ENCODE peak calls at places on chromosome 10, in seven cellular contexts. One of them, this sample, is unnamed.
A peak's percentile ranks its signal among the peaks of the same experiment; 100 is the strongest.

GRCh38 chr10:100020161-100020882 is 10.6 kb upstream of the DNMBP start:
- DNase-seq in cerebellar cortex: no peak
- DNase-seq in stimulated activated CD4-positive, alpha-beta T cell treated with anti-CD3 and anti-CD28 coated beads, Interleukin-1b, Interleukin-23, amount 100 ng/mL, for 1 hour: no peak
- DNase-seq in HEK293T: no peak
- DNase-seq in naive thymus-derived CD8-positive, alpha-beta T cell: no peak
- DNase-seq in NCI-H446 treated with DMSO at 0.1 percent for 48 hours: no peak
- DNase-seq in glutamatergic neuron: no peak
- DNase-seq in this sample: no peak

GRCh38 chr10:132437511-132437910 is 40.5 kb downstream of the PWWP2B start:
- DNase-seq in stimulated activated CD4-positive, alpha-beta T cell treated with anti-CD3 and anti-CD28 coated beads, Interleukin-1b, Interleukin-23, amount 100 ng/mL, for 1 hour: no peak
- DNase-seq in glutamatergic neuron: no peak
- DNase-seq in cerebellar cortex: no peak
- DNase-seq in NCI-H446 treated with DMSO at 0.1 percent for 48 hours: no peak
- DNase-seq in HEK293T: no peak
- DNase-seq in naive thymus-derived CD8-positive, alpha-beta T cell: no peak
- DNase-seq in this sample: no peak

GRCh38 chr10:124697443-124697836 is 46.7 kb downstream of the FAM53B start:
- DNase-seq in naive thymus-derived CD8-positive, alpha-beta T cell: no peak
- DNase-seq in glutamatergic neuron: no peak
- DNase-seq in stimulated activated CD4-positive, alpha-beta T cell treated with anti-CD3 and anti-CD28 coated beads, Interleukin-1b, Interleukin-23, amount 100 ng/mL, for 1 hour: no peak
- DNase-seq in cerebellar cortex: no peak
- DNase-seq in HEK293T: no peak
- DNase-seq in NCI-H446 treated with DMSO at 0.1 percent for 48 hours: no peak
- DNase-seq in this sample: no peak

GRCh38 chr10:103572597-103573321 is 79.3 kb downstream of the NEURL1 start:
- DNase-seq in naive thymus-derived CD8-positive, alpha-beta T cell: no peak
- DNase-seq in HEK293T: no peak
- DNase-seq in NCI-H446 treated with DMSO at 0.1 percent for 48 hours: no peak
- DNase-seq in glutamatergic neuron: no peak
- DNase-seq in cerebellar cortex: no peak
- DNase-seq in stimulated activated CD4-positive, alpha-beta T cell treated with anti-CD3 and anti-CD28 coated beads, Interleukin-1b, Interleukin-23, amount 100 ng/mL, for 1 hour: no peak
- DNase-seq in this sample: no peak

GRCh38 chr10:74589226-74589673 is 237.2 kb upstream of the KAT6B start:
- DNase-seq in glutamatergic neuron: peak; percentile 78
- DNase-seq in stimulated activated CD4-positive, alpha-beta T cell treated with anti-CD3 and anti-CD28 coated beads, Interleukin-1b, Interleukin-23, amount 100 ng/mL, for 1 hour: peak; percentile 74
- DNase-seq in cerebellar cortex: peak; percentile 63
- DNase-seq in NCI-H446 treated with DMSO at 0.1 percent for 48 hours: peak; percentile 97
- DNase-seq in HEK293T: peak; percentile 77
- DNase-seq in naive thymus-derived CD8-positive, alpha-beta T cell: peak; percentile 88
- DNase-seq in this sample: peak; percentile 76

GRCh38 chr10:3159160-3159559 is 13.4 kb downstream of the PITRM1 start:
- DNase-seq in HEK293T: no peak
- DNase-seq in NCI-H446 treated with DMSO at 0.1 percent for 48 hours: no peak
- DNase-seq in stimulated activated CD4-positive, alpha-beta T cell treated with anti-CD3 and anti-CD28 coated beads, Interleukin-1b, Interleukin-23, amount 100 ng/mL, for 1 hour: no peak
- DNase-seq in glutamatergic neuron: no peak
- DNase-seq in cerebellar cortex: no peak
- DNase-seq in naive thymus-derived CD8-positive, alpha-beta T cell: no peak
- DNase-seq in this sample: no peak

GRCh38 chr10:22252801-22253577 is 35.2 kb upstream of the EBLN1 start:
- DNase-seq in stimulated activated CD4-positive, alpha-beta T cell treated with anti-CD3 and anti-CD28 coated beads, Interleukin-1b, Interleukin-23, amount 100 ng/mL, for 1 hour: no peak
- DNase-seq in glutamatergic neuron: peak; percentile 24
- DNase-seq in naive thymus-derived CD8-positive, alpha-beta T cell: no peak
- DNase-seq in HEK293T: no peak
- DNase-seq in NCI-H446 treated with DMSO at 0.1 percent for 48 hours: no peak
- DNase-seq in cerebellar cortex: peak; percentile 22
- DNase-seq in this sample: peak; percentile 46

GRCh38 chr10:77533887-77534278 is 103.7 kb downstream of the KCNMA1 start:
- DNase-seq in stimulated activated CD4-positive, alpha-beta T cell treated with anti-CD3 and anti-CD28 coated beads, Interleukin-1b, Interleukin-23, amount 100 ng/mL, for 1 hour: no peak
- DNase-seq in NCI-H446 treated with DMSO at 0.1 percent for 48 hours: peak; percentile 58
- DNase-seq in HEK293T: no peak
- DNase-seq in naive thymus-derived CD8-positive, alpha-beta T cell: no peak
- DNase-seq in cerebellar cortex: no peak
- DNase-seq in glutamatergic neuron: no peak
- DNase-seq in this sample: no peak

GRCh38 chr10:12909836-12910185 is 91.7 kb downstream of the CCDC3 start:
- DNase-seq in glutamatergic neuron: no peak
- DNase-seq in NCI-H446 treated with DMSO at 0.1 percent for 48 hours: no peak
- DNase-seq in stimulated activated CD4-positive, alpha-beta T cell treated with anti-CD3 and anti-CD28 coated beads, Interleukin-1b, Interleukin-23, amount 100 ng/mL, for 1 hour: no peak
- DNase-seq in cerebellar cortex: no peak
- DNase-seq in naive thymus-derived CD8-positive, alpha-beta T cell: no peak
- DNase-seq in HEK293T: no peak
- DNase-seq in this sample: no peak

GRCh38 chr10:28879875-28880381 is 202.6 kb downstream of the BAMBI start:
- DNase-seq in HEK293T: no peak
- DNase-seq in cerebellar cortex: no peak
- DNase-seq in glutamatergic neuron: no peak
- DNase-seq in NCI-H446 treated with DMSO at 0.1 percent for 48 hours: no peak
- DNase-seq in naive thymus-derived CD8-positive, alpha-beta T cell: no peak
- DNase-seq in stimulated activated CD4-positive, alpha-beta T cell treated with anti-CD3 and anti-CD28 coated beads, Interleukin-1b, Interleukin-23, amount 100 ng/mL, for 1 hour: no peak
- DNase-seq in this sample: no peak

GRCh38 chr10:48400850-48401220 is 94.4 kb downstream of the MAPK8 start:
- DNase-seq in naive thymus-derived CD8-positive, alpha-beta T cell: no peak
- DNase-seq in NCI-H446 treated with DMSO at 0.1 percent for 48 hours: no peak
- DNase-seq in HEK293T: no peak
- DNase-seq in glutamatergic neuron: no peak
- DNase-seq in cerebellar cortex: peak; percentile 16
- DNase-seq in stimulated activated CD4-positive, alpha-beta T cell treated with anti-CD3 and anti-CD28 coated beads, Interleukin-1b, Interleukin-23, amount 100 ng/mL, for 1 hour: no peak
- DNase-seq in this sample: no peak

GRCh38 chr10:128150045-128150493 is 23.8 kb upstream of the MKI67 start:
- DNase-seq in cerebellar cortex: peak; percentile 22
- DNase-seq in stimulated activated CD4-positive, alpha-beta T cell treated with anti-CD3 and anti-CD28 coated beads, Interleukin-1b, Interleukin-23, amount 100 ng/mL, for 1 hour: peak; percentile 44
- DNase-seq in naive thymus-derived CD8-positive, alpha-beta T cell: peak; percentile 80
- DNase-seq in HEK293T: peak; percentile 94
- DNase-seq in NCI-H446 treated with DMSO at 0.1 percent for 48 hours: no peak
- DNase-seq in glutamatergic neuron: peak; percentile 86
- DNase-seq in this sample: peak; percentile 60

GRCh38 chr10:78621183-78621789 is 447.5 kb upstream of the ZMIZ1 start:
- DNase-seq in naive thymus-derived CD8-positive, alpha-beta T cell: no peak
- DNase-seq in NCI-H446 treated with DMSO at 0.1 percent for 48 hours: no peak
- DNase-seq in cerebellar cortex: no peak
- DNase-seq in stimulated activated CD4-positive, alpha-beta T cell treated with anti-CD3 and anti-CD28 coated beads, Interleukin-1b, Interleukin-23, amount 100 ng/mL, for 1 hour: no peak
- DNase-seq in HEK293T: no peak
- DNase-seq in glutamatergic neuron: no peak
- DNase-seq in this sample: no peak

GRCh38 chr10:68332259-68333057 is at the start of gene PBLD:
- DNase-seq in HEK293T: peak; percentile 68
- DNase-seq in stimulated activated CD4-positive, alpha-beta T cell treated with anti-CD3 and anti-CD28 coated beads, Interleukin-1b, Interleukin-23, amount 100 ng/mL, for 1 hour: no peak
- DNase-seq in cerebellar cortex: peak; percentile 76
- DNase-seq in NCI-H446 treated with DMSO at 0.1 percent for 48 hours: peak; percentile 47
- DNase-seq in glutamatergic neuron: peak; percentile 83
- DNase-seq in naive thymus-derived CD8-positive, alpha-beta T cell: peak; percentile 57
- DNase-seq in this sample: peak; percentile 50

GRCh38 chr10:89685932-89686331 is 15.5 kb upstream of the KIF20B start:
- DNase-seq in HEK293T: no peak
- DNase-seq in stimulated activated CD4-positive, alpha-beta T cell treated with anti-CD3 and anti-CD28 coated beads, Interleukin-1b, Interleukin-23, amount 100 ng/mL, for 1 hour: no peak
- DNase-seq in NCI-H446 treated with DMSO at 0.1 percent for 48 hours: no peak
- DNase-seq in naive thymus-derived CD8-positive, alpha-beta T cell: no peak
- DNase-seq in glutamatergic neuron: no peak
- DNase-seq in cerebellar cortex: no peak
- DNase-seq in this sample: no peak

GRCh38 chr10:48199580-48200377 is 74.7 kb downstream of the FRMPD2 start:
- DNase-seq in glutamatergic neuron: no peak
- DNase-seq in stimulated activated CD4-positive, alpha-beta T cell treated with anti-CD3 and anti-CD28 coated beads, Interleukin-1b, Interleukin-23, amount 100 ng/mL, for 1 hour: no peak
- DNase-seq in HEK293T: no peak
- DNase-seq in cerebellar cortex: no peak
- DNase-seq in naive thymus-derived CD8-positive, alpha-beta T cell: no peak
- DNase-seq in NCI-H446 treated with DMSO at 0.1 percent for 48 hours: no peak
- DNase-seq in this sample: no peak

GRCh38 chr10:91350651-91351081 is 59.5 kb upstream of the HECTD2 start:
- DNase-seq in cerebellar cortex: no peak
- DNase-seq in glutamatergic neuron: no peak
- DNase-seq in stimulated activated CD4-positive, alpha-beta T cell treated with anti-CD3 and anti-CD28 coated beads, Interleukin-1b, Interleukin-23, amount 100 ng/mL, for 1 hour: no peak
- DNase-seq in NCI-H446 treated with DMSO at 0.1 percent for 48 hours: no peak
- DNase-seq in HEK293T: no peak
- DNase-seq in naive thymus-derived CD8-positive, alpha-beta T cell: no peak
- DNase-seq in this sample: no peak

GRCh38 chr10:73017955-73018480 is 63.4 kb upstream of the PLA2G12B start:
- DNase-seq in HEK293T: no peak
- DNase-seq in cerebellar cortex: no peak
- DNase-seq in NCI-H446 treated with DMSO at 0.1 percent for 48 hours: no peak
- DNase-seq in glutamatergic neuron: no peak
- DNase-seq in naive thymus-derived CD8-positive, alpha-beta T cell: no peak
- DNase-seq in stimulated activated CD4-positive, alpha-beta T cell treated with anti-CD3 and anti-CD28 coated beads, Interleukin-1b, Interleukin-23, amount 100 ng/mL, for 1 hour: no peak
- DNase-seq in this sample: no peak

GRCh38 chr10:48272682-48273081 is 1.8 kb downstream of the FRMPD2 start:
- DNase-seq in naive thymus-derived CD8-positive, alpha-beta T cell: no peak
- DNase-seq in cerebellar cortex: no peak
- DNase-seq in stimulated activated CD4-positive, alpha-beta T cell treated with anti-CD3 and anti-CD28 coated beads, Interleukin-1b, Interleukin-23, amount 100 ng/mL, for 1 hour: no peak
- DNase-seq in HEK293T: no peak
- DNase-seq in NCI-H446 treated with DMSO at 0.1 percent for 48 hours: no peak
- DNase-seq in glutamatergic neuron: no peak
- DNase-seq in this sample: no peak

GRCh38 chr10:132158122-132158741 is 28.5 kb upstream of the DPYSL4 start:
- DNase-seq in cerebellar cortex: no peak
- DNase-seq in naive thymus-derived CD8-positive, alpha-beta T cell: peak; percentile 29
- DNase-seq in NCI-H446 treated with DMSO at 0.1 percent for 48 hours: no peak
- DNase-seq in glutamatergic neuron: no peak
- DNase-seq in stimulated activated CD4-positive, alpha-beta T cell treated with anti-CD3 and anti-CD28 coated beads, Interleukin-1b, Interleukin-23, amount 100 ng/mL, for 1 hour: no peak
- DNase-seq in HEK293T: peak; percentile 62
- DNase-seq in this sample: no peak

GRCh38 chr10:101889256-101890210 is 45.9 kb upstream of the KCNIP2 start:
- DNase-seq in glutamatergic neuron: peak; percentile 91
- DNase-seq in stimulated activated CD4-positive, alpha-beta T cell treated with anti-CD3 and anti-CD28 coated beads, Interleukin-1b, Interleukin-23, amount 100 ng/mL, for 1 hour: peak; percentile 15
- DNase-seq in HEK293T: peak; percentile 81
- DNase-seq in naive thymus-derived CD8-positive, alpha-beta T cell: peak; percentile 51
- DNase-seq in NCI-H446 treated with DMSO at 0.1 percent for 48 hours: no peak
- DNase-seq in cerebellar cortex: peak; percentile 84
- DNase-seq in this sample: peak; percentile 64

GRCh38 chr10:21432266-21432665 is 93.2 kb downstream of the SKIDA1 start:
- DNase-seq in HEK293T: no peak
- DNase-seq in cerebellar cortex: no peak
- DNase-seq in NCI-H446 treated with DMSO at 0.1 percent for 48 hours: no peak
- DNase-seq in stimulated activated CD4-positive, alpha-beta T cell treated with anti-CD3 and anti-CD28 coated beads, Interleukin-1b, Interleukin-23, amount 100 ng/mL, for 1 hour: no peak
- DNase-seq in naive thymus-derived CD8-positive, alpha-beta T cell: no peak
- DNase-seq in glutamatergic neuron: no peak
- DNase-seq in this sample: no peak

GRCh38 chr10:122010405-122011050 is 21.6 kb downstream of the TACC2 start:
- DNase-seq in stimulated activated CD4-positive, alpha-beta T cell treated with anti-CD3 and anti-CD28 coated beads, Interleukin-1b, Interleukin-23, amount 100 ng/mL, for 1 hour: no peak
- DNase-seq in HEK293T: no peak
- DNase-seq in cerebellar cortex: no peak
- DNase-seq in glutamatergic neuron: no peak
- DNase-seq in naive thymus-derived CD8-positive, alpha-beta T cell: no peak
- DNase-seq in NCI-H446 treated with DMSO at 0.1 percent for 48 hours: no peak
- DNase-seq in this sample: no peak

GRCh38 chr10:118047363-118047719 is 600 bp upstream of the RAB11FIP2 start:
- DNase-seq in naive thymus-derived CD8-positive, alpha-beta T cell: no peak
- DNase-seq in stimulated activated CD4-positive, alpha-beta T cell treated with anti-CD3 and anti-CD28 coated beads, Interleukin-1b, Interleukin-23, amount 100 ng/mL, for 1 hour: no peak
- DNase-seq in glutamatergic neuron: no peak
- DNase-seq in HEK293T: peak; percentile 32
- DNase-seq in cerebellar cortex: peak; percentile 13
- DNase-seq in NCI-H446 treated with DMSO at 0.1 percent for 48 hours: no peak
- DNase-seq in this sample: no peak

GRCh38 chr10:100730739-100731602 is 14.4 kb upstream of the PAX2 start:
- DNase-seq in NCI-H446 treated with DMSO at 0.1 percent for 48 hours: no peak
- DNase-seq in naive thymus-derived CD8-positive, alpha-beta T cell: no peak
- DNase-seq in cerebellar cortex: no peak
- DNase-seq in HEK293T: no peak
- DNase-seq in glutamatergic neuron: peak; percentile 28
- DNase-seq in stimulated activated CD4-positive, alpha-beta T cell treated with anti-CD3 and anti-CD28 coated beads, Interleukin-1b, Interleukin-23, amount 100 ng/mL, for 1 hour: no peak
- DNase-seq in this sample: peak; percentile 70

GRCh38 chr10:106967482-106967881 is 197.0 kb downstream of the SORCS1 start:
- DNase-seq in NCI-H446 treated with DMSO at 0.1 percent for 48 hours: no peak
- DNase-seq in naive thymus-derived CD8-positive, alpha-beta T cell: no peak
- DNase-seq in stimulated activated CD4-positive, alpha-beta T cell treated with anti-CD3 and anti-CD28 coated beads, Interleukin-1b, Interleukin-23, amount 100 ng/mL, for 1 hour: no peak
- DNase-seq in glutamatergic neuron: no peak
- DNase-seq in HEK293T: no peak
- DNase-seq in cerebellar cortex: no peak
- DNase-seq in this sample: no peak

GRCh38 chr10:51156913-51157312 is 82.6 kb downstream of the PRKG1 start:
- DNase-seq in glutamatergic neuron: no peak
- DNase-seq in NCI-H446 treated with DMSO at 0.1 percent for 48 hours: peak; percentile 20
- DNase-seq in stimulated activated CD4-positive, alpha-beta T cell treated with anti-CD3 and anti-CD28 coated beads, Interleukin-1b, Interleukin-23, amount 100 ng/mL, for 1 hour: no peak
- DNase-seq in naive thymus-derived CD8-positive, alpha-beta T cell: no peak
- DNase-seq in HEK293T: no peak
- DNase-seq in cerebellar cortex: no peak
- DNase-seq in this sample: no peak

GRCh38 chr10:21493841-21494220 is 31.7 kb downstream of the SKIDA1 start:
- DNase-seq in HEK293T: no peak
- DNase-seq in naive thymus-derived CD8-positive, alpha-beta T cell: no peak
- DNase-seq in stimulated activated CD4-positive, alpha-beta T cell treated with anti-CD3 and anti-CD28 coated beads, Interleukin-1b, Interleukin-23, amount 100 ng/mL, for 1 hour: no peak
- DNase-seq in NCI-H446 treated with DMSO at 0.1 percent for 48 hours: no peak
- DNase-seq in cerebellar cortex: no peak
- DNase-seq in glutamatergic neuron: no peak
- DNase-seq in this sample: no peak

GRCh38 chr10:116395223-116395985 is 32.2 kb upstream of the PNLIPRP3 start:
- DNase-seq in HEK293T: no peak
- DNase-seq in cerebellar cortex: no peak
- DNase-seq in glutamatergic neuron: no peak
- DNase-seq in NCI-H446 treated with DMSO at 0.1 percent for 48 hours: no peak
- DNase-seq in stimulated activated CD4-positive, alpha-beta T cell treated with anti-CD3 and anti-CD28 coated beads, Interleukin-1b, Interleukin-23, amount 100 ng/mL, for 1 hour: no peak
- DNase-seq in naive thymus-derived CD8-positive, alpha-beta T cell: no peak
- DNase-seq in this sample: no peak

GRCh38 chr10:51846856-51847506 is 147.6 kb upstream of the CSTF2T start:
- DNase-seq in glutamatergic neuron: no peak
- DNase-seq in HEK293T: no peak
- DNase-seq in naive thymus-derived CD8-positive, alpha-beta T cell: no peak
- DNase-seq in stimulated activated CD4-positive, alpha-beta T cell treated with anti-CD3 and anti-CD28 coated beads, Interleukin-1b, Interleukin-23, amount 100 ng/mL, for 1 hour: no peak
- DNase-seq in NCI-H446 treated with DMSO at 0.1 percent for 48 hours: no peak
- DNase-seq in cerebellar cortex: no peak
- DNase-seq in this sample: no peak

GRCh38 chr10:112852308-112852707 is 97.7 kb upstream of the TCF7L2 start:
- DNase-seq in naive thymus-derived CD8-positive, alpha-beta T cell: no peak
- DNase-seq in stimulated activated CD4-positive, alpha-beta T cell treated with anti-CD3 and anti-CD28 coated beads, Interleukin-1b, Interleukin-23, amount 100 ng/mL, for 1 hour: no peak
- DNase-seq in NCI-H446 treated with DMSO at 0.1 percent for 48 hours: no peak
- DNase-seq in HEK293T: no peak
- DNase-seq in cerebellar cortex: no peak
- DNase-seq in glutamatergic neuron: no peak
- DNase-seq in this sample: peak; percentile 5

GRCh38 chr10:3126741-3127342 is 45.7 kb downstream of the PITRM1 start:
- DNase-seq in naive thymus-derived CD8-positive, alpha-beta T cell: no peak
- DNase-seq in cerebellar cortex: peak; percentile 83
- DNase-seq in NCI-H446 treated with DMSO at 0.1 percent for 48 hours: no peak
- DNase-seq in stimulated activated CD4-positive, alpha-beta T cell treated with anti-CD3 and anti-CD28 coated beads, Interleukin-1b, Interleukin-23, amount 100 ng/mL, for 1 hour: no peak
- DNase-seq in glutamatergic neuron: peak; percentile 67
- DNase-seq in HEK293T: peak; percentile 33
- DNase-seq in this sample: no peak

GRCh38 chr10:100825946-100826660 is 80.7 kb downstream of the PAX2 start:
- DNase-seq in stimulated activated CD4-positive, alpha-beta T cell treated with anti-CD3 and anti-CD28 coated beads, Interleukin-1b, Interleukin-23, amount 100 ng/mL, for 1 hour: no peak
- DNase-seq in NCI-H446 treated with DMSO at 0.1 percent for 48 hours: no peak
- DNase-seq in HEK293T: no peak
- DNase-seq in cerebellar cortex: no peak
- DNase-seq in naive thymus-derived CD8-positive, alpha-beta T cell: no peak
- DNase-seq in glutamatergic neuron: no peak
- DNase-seq in this sample: peak; percentile 18

GRCh38 chr10:43822509-43823236 is 174.0 kb upstream of the ZNF32 start:
- DNase-seq in glutamatergic neuron: no peak
- DNase-seq in naive thymus-derived CD8-positive, alpha-beta T cell: no peak
- DNase-seq in NCI-H446 treated with DMSO at 0.1 percent for 48 hours: no peak
- DNase-seq in stimulated activated CD4-positive, alpha-beta T cell treated with anti-CD3 and anti-CD28 coated beads, Interleukin-1b, Interleukin-23, amount 100 ng/mL, for 1 hour: no peak
- DNase-seq in cerebellar cortex: no peak
- DNase-seq in HEK293T: no peak
- DNase-seq in this sample: no peak

GRCh38 chr10:100879741-100880360 is 32.9 kb upstream of the SLF2 start:
- DNase-seq in stimulated activated CD4-positive, alpha-beta T cell treated with anti-CD3 and anti-CD28 coated beads, Interleukin-1b, Interleukin-23, amount 100 ng/mL, for 1 hour: no peak
- DNase-seq in glutamatergic neuron: peak; percentile 67
- DNase-seq in cerebellar cortex: peak; percentile 58
- DNase-seq in NCI-H446 treated with DMSO at 0.1 percent for 48 hours: no peak
- DNase-seq in HEK293T: no peak
- DNase-seq in naive thymus-derived CD8-positive, alpha-beta T cell: no peak
- DNase-seq in this sample: no peak

GRCh38 chr10:132587175-132587574 is 49.6 kb downstream of the INPP5A start:
- DNase-seq in NCI-H446 treated with DMSO at 0.1 percent for 48 hours: no peak
- DNase-seq in glutamatergic neuron: no peak
- DNase-seq in HEK293T: no peak
- DNase-seq in stimulated activated CD4-positive, alpha-beta T cell treated with anti-CD3 and anti-CD28 coated beads, Interleukin-1b, Interleukin-23, amount 100 ng/mL, for 1 hour: no peak
- DNase-seq in cerebellar cortex: peak; percentile 33
- DNase-seq in naive thymus-derived CD8-positive, alpha-beta T cell: no peak
- DNase-seq in this sample: no peak

GRCh38 chr10:90804354-90804753 is 53.5 kb downstream of the HTR7 start:
- DNase-seq in glutamatergic neuron: no peak
- DNase-seq in NCI-H446 treated with DMSO at 0.1 percent for 48 hours: no peak
- DNase-seq in naive thymus-derived CD8-positive, alpha-beta T cell: no peak
- DNase-seq in HEK293T: no peak
- DNase-seq in cerebellar cortex: no peak
- DNase-seq in stimulated activated CD4-positive, alpha-beta T cell treated with anti-CD3 and anti-CD28 coated beads, Interleukin-1b, Interleukin-23, amount 100 ng/mL, for 1 hour: no peak
- DNase-seq in this sample: no peak

GRCh38 chr10:24416248-24416647 is 207.3 kb downstream of the KIAA1217 start:
- DNase-seq in cerebellar cortex: no peak
- DNase-seq in glutamatergic neuron: no peak
- DNase-seq in HEK293T: no peak
- DNase-seq in NCI-H446 treated with DMSO at 0.1 percent for 48 hours: no peak
- DNase-seq in stimulated activated CD4-positive, alpha-beta T cell treated with anti-CD3 and anti-CD28 coated beads, Interleukin-1b, Interleukin-23, amount 100 ng/mL, for 1 hour: no peak
- DNase-seq in naive thymus-derived CD8-positive, alpha-beta T cell: no peak
- DNase-seq in this sample: no peak

This sample was measured in stimulated activated naive B cell treated with anti-CD40 and anti-IgM and Interleukin-4, amounts not matched to agents 10 μg/mL and 1 μg/mL and 100 μg/mL, for 72 hours.